ENCODE peak calls at places on chromosomes 6 and 20, in nine cellular contexts. D is AG04449, U is retinal pigment epithelial cell, E is BJ, Z is Peyer's patch, L is heart left ventricle, R is tibial nerve, C is hepatocyte, O is astrocyte of the spinal cord. G is an unnamed sample.

GRCh38 chr6:3455121-3455489 is 1.7 kb downstream of the SLC22A23 start:
- DNase-seq in D (no peak), U (no peak), E (no peak), Z (peak; percentile 66), L (no peak), R (no peak), C (peak; percentile 51), O (no peak), G (no peak)

GRCh38 chr6:44086931-44087574 is 40.2 kb downstream of the MRPL14 start:
- DNase-seq in D (no peak), U (no peak), E (no peak), Z (peak; percentile 57), L (no peak), R (no peak), C (peak; percentile 52), O (no peak), G (no peak)

GRCh38 chr20:36644032-36644712 is 1.8 kb downstream of the SLA2 start:
- DNase-seq in D (no peak), U (no peak), E (no peak), Z (peak; percentile 79), L (no peak), R (no peak), C (no peak), O (no peak), G (peak; percentile 18)

GRCh38 chr6:125014157-125014957 is 52.1 kb downstream of the RNF217 start:
- DNase-seq in D (peak; percentile 50), U (no peak), E (no peak), Z (no peak), L (no peak), R (no peak), C (no peak), O (peak; percentile 77), G (no peak)

GRCh38 chr6:126661646-126662045 is 321.7 kb downstream of the CENPW start:
- DNase-seq in D (peak; percentile 86), U (peak; percentile 50), E (peak; percentile 64), Z (no peak), L (no peak), R (no peak), C (no peak), O (peak; percentile 45), G (no peak)

GRCh38 chr6:83193747-83194582 is 808 bp downstream of the RWDD2A start:
- DNase-seq in D (no peak), U (no peak), E (no peak), Z (peak; percentile 57), L (peak; percentile 45), R (no peak), C (peak; percentile 70), O (peak; percentile 21), G (peak; percentile 24)

GRCh38 chr6:129267028-129267427 is 384.1 kb downstream of the LAMA2 start:
- DNase-seq in D (no peak), U (no peak), E (no peak), Z (no peak), L (peak; percentile 42), R (no peak), C (no peak), O (no peak), G (no peak)

GRCh38 chr6:30685977-30686907 is at the start of gene PPP1R18:
- DNase-seq in D (no peak), U (no peak), E (no peak), Z (peak; percentile 92), L (peak; percentile 90), R (peak; percentile 72), C (peak; percentile 83), O (no peak), G (peak; percentile 85)

GRCh38 chr6:167571550-167571949 is 246.7 kb downstream of the TTLL2 start:
- DNase-seq in D (no peak), U (no peak), E (no peak), Z (no peak), L (no peak), R (no peak), C (no peak), O (no peak), G (no peak)

GRCh38 chr20:1652960-1653359 is 4.6 kb downstream of the SIRPG start:
- DNase-seq in D (no peak), U (no peak), E (no peak), Z (no peak), L (no peak), R (no peak), C (no peak), O (no peak), G (peak; percentile 11)

GRCh38 chr20:61886721-61887658 is 178.7 kb downstream of the TAF4 start:
- DNase-seq in D (no peak), U (no peak), E (no peak), Z (peak; percentile 55), L (no peak), R (no peak), C (peak; percentile 60), O (peak; percentile 32), G (peak; percentile 24)

GRCh38 chr6:22036267-22036666 is 260.6 kb downstream of the PRL start:
- DNase-seq in D (no peak), U (peak; percentile 95), E (no peak), Z (no peak), L (no peak), R (no peak), C (peak; percentile 85), O (peak; percentile 68), G (peak; percentile 83)

GRCh38 chr6:90284745-90285481 is 11.7 kb downstream of the BACH2 start:
- DNase-seq in D (no peak), U (peak; percentile 37), E (no peak), Z (no peak), L (no peak), R (no peak), C (no peak), O (peak; percentile 84), G (peak; percentile 90)

GRCh38 chr20:20824924-20825584 is 112.6 kb upstream of the RALGAPA2 start:
- DNase-seq in D (no peak), U (no peak), E (no peak), Z (peak; percentile 67), L (peak; percentile 60), R (no peak), C (peak; percentile 77), O (peak; percentile 3), G (peak; percentile 72)

GRCh38 chr6:11161031-11161966 is 49.8 kb upstream of the ERVFRD-1 start:
- DNase-seq in D (no peak), U (no peak), E (no peak), Z (no peak), L (no peak), R (no peak), C (no peak), O (peak; percentile 68), G (no peak)

GRCh38 chr20:3398681-3399252 is 8.7 kb downstream of the DNAAF9 start:
- DNase-seq in D (no peak), U (no peak), E (no peak), Z (no peak), L (no peak), R (no peak), C (no peak), O (no peak), G (no peak)

GRCh38 chr20:62860391-62860923 is 1.2 kb downstream of the TCFL5 start:
- DNase-seq in D (no peak), U (no peak), E (no peak), Z (no peak), L (no peak), R (no peak), C (no peak), O (no peak), G (no peak)

GRCh38 chr20:1629321-1629720 is 9.5 kb upstream of the SIRPB1 start:
- DNase-seq in D (no peak), U (no peak), E (no peak), Z (no peak), L (no peak), R (no peak), C (no peak), O (no peak), G (no peak)

GRCh38 chr6:165055231-165055630 is 254.2 kb downstream of the C6orf118 start:
- DNase-seq in D (no peak), U (peak; percentile 3), E (no peak), Z (no peak), L (no peak), R (no peak), C (peak; percentile 11), O (peak; percentile 3), G (peak; percentile 76)

GRCh38 chr6:73234732-73235131 is 9.4 kb upstream of the KHDC1L start:
- DNase-seq in D (peak; percentile 28), U (no peak), E (peak; percentile 62), Z (no peak), L (no peak), R (no peak), C (no peak), O (peak; percentile 3), G (no peak)

GRCh38 chr20:52152416-52152815 is 39.2 kb downstream of the ZFP64 start:
- DNase-seq in D (no peak), U (no peak), E (no peak), Z (no peak), L (no peak), R (no peak), C (no peak), O (no peak), G (no peak)
- H3K4me3 ChIP-seq in D (no peak overlapping the region), U (no peak overlapping the region), E (no peak overlapping the region), Z (no peak overlapping the region), L (no peak overlapping the region), R (no peak overlapping the region), C (no peak overlapping the region), O (no peak overlapping the region), G (no peak overlapping the region)

DNA sequence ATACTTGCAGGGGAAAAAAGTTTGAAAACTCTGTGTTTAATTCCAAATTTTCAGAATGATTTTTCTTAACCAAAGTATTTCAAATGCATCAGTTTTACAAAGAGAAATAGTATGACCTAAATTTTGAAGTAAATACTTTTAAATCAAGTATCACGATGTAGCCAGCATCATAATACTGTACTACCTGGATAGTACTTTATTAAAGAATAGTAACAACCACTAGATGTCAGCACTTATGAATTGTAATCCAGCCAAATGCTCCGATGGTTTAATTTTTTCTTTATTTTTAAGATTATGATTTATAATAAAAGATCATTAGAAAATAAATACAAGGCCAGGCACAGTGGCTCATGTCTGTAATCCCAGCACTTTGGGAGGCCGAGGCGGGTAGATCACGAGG is 37.2 kb upstream of the HACE1 start:
- DNase-seq in D (no peak), U (no peak), E (no peak), Z (no peak), L (no peak), R (no peak), C (no peak), O (peak; percentile 6), G (no peak)
- TF ChIP-seq CTCF in D (no peak), U (peak; percentile 42), E (peak; percentile 14), Z (no peak), L (no peak), R (no peak), C (peak; percentile 41), O (peak; percentile 36), G (no peak)

GRCh38 chr6:39792501-39793450 is 600 bp downstream of the DAAM2 start:
- DNase-seq in D (no peak), U (no peak), E (no peak), Z (no peak), L (no peak), R (peak; percentile 39), C (no peak), O (no peak), G (no peak)
- H3K4me3 ChIP-seq in D (peak overlapping the region; percentile 69), U (peak overlapping the region; percentile 88), E (peak overlapping the region; percentile 70), Z (peak overlapping the region; percentile 39), L (peak overlapping the region; percentile 80), R (peak overlapping the region; percentile 60), C (peak overlapping the region; percentile 89), O (peak overlapping the region; percentile 59), G (no peak overlapping the region)

DNA sequence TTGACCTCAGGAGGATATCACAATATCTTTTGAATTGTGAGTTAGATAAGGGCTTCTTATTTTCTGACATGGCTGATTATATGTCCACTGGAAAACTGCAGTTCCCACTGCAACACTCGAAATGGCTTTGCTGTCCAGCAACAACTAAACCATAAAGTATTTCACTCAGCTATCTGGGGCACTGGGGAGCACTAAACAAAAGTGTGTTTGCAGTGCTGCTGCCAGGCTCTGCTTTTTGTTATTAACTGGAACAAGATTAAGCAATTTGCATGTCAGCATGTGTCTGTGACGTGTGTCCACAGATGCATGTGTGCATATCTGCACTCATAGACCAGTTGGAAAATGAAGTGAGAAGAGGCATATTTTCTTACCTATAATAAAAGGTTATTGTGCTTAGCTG is 107.8 kb upstream of the CCN2 start:
- DNase-seq in D (no peak), U (no peak), E (no peak), Z (no peak), L (no peak), R (no peak), C (no peak), O (no peak), G (no peak)
- TF ChIP-seq CTCF in D (no peak), U (no peak), E (no peak), Z (no peak), L (no peak), R (no peak), C (no peak), O (no peak), G (no peak)

G was measured in GM12865.